ENCODE peak calls at places on chromosomes 6 and 20, in seven cellular contexts. X, Q, O, J, K, Y and R are unnamed samples.

GRCh38 chr20:44606725-44607441 is 24.5 kb downstream of the PKIG start:
- DNase-seq in J (no peak), Y (no peak), O (no peak), X (no peak), K (no peak), Q (no peak), R (no peak)

GRCh38 chr6:141726158-141726557 is 406.6 kb upstream of the GJE1 start:
- DNase-seq in J (no peak), K (no peak), O (no peak), Y (no peak), Q (no peak), X (no peak), R (peak; percentile 22)

GRCh38 chr20:47310729-47311128 is 45.8 kb downstream of the ZMYND8 start:
- DNase-seq in J (no peak), K (no peak), Y (no peak), Q (peak; percentile 14), O (no peak), X (no peak), R (no peak)

GRCh38 chr6:72175936-72176335 is 289.6 kb downstream of the RIMS1 start:
- DNase-seq in X (no peak), K (no peak), O (no peak), Y (no peak), Q (no peak), J (no peak), R (no peak)

GRCh38 chr6:157974341-157974894 is 7.2 kb upstream of the SYNJ2 start:
- DNase-seq in K (no peak), O (no peak), X (no peak), Q (peak; percentile 21), Y (no peak), J (no peak), R (no peak)

GRCh38 chr20:24164360-24164759 is 175.8 kb upstream of the GGTLC1 start:
- DNase-seq in X (peak; percentile 21), K (no peak), J (no peak), Y (no peak), Q (peak; percentile 38), O (peak; percentile 33), R (peak; percentile 71)

GRCh38 chr20:63025534-63026331 is 19.0 kb upstream of the BHLHE23 start:
- DNase-seq in O (peak; percentile 33), X (no peak), K (no peak), Q (peak; percentile 43), Y (peak; percentile 58), J (no peak), R (no peak)

GRCh38 chr6:43803055-43803782 is 33.2 kb downstream of the VEGFA start:
- DNase-seq in K (no peak), X (no peak), Q (peak; percentile 50), Y (no peak), O (no peak), J (no peak), R (no peak)

GRCh38 chr6:44002591-44003344 is 124.5 kb downstream of the MRPL14 start:
- DNase-seq in K (peak; percentile 81), O (peak; percentile 61), Q (peak; percentile 57), J (peak; percentile 81), X (no peak), Y (peak; percentile 49), R (peak; percentile 43)

GRCh38 chr6:3220366-3220765 is 7.1 kb downstream of the TUBB2B start:
- DNase-seq in O (no peak), Q (no peak), J (no peak), X (no peak), K (no peak), Y (no peak), R (no peak)

GRCh38 chr20:58740356-58741308 is 48.0 kb downstream of the NPEPL1 start:
- DNase-seq in K (no peak), J (no peak), Q (no peak), O (no peak), X (no peak), Y (no peak), R (no peak)

GRCh38 chr6:139981810-139982550 is 607.5 kb upstream of the CITED2 start:
- DNase-seq in K (no peak), J (no peak), O (peak; percentile 59), Y (no peak), Q (peak; percentile 32), X (no peak), R (peak; percentile 10)

GRCh38 chr6:142867355-142867801 is 77.6 kb downstream of the HIVEP2 start:
- DNase-seq in O (no peak), K (no peak), X (no peak), Q (no peak), J (no peak), Y (no peak), R (no peak)

GRCh38 chr20:62231292-62231691 is 7.0 kb upstream of the OSBPL2 start:
- DNase-seq in O (no peak), Y (no peak), X (no peak), Q (no peak), J (no peak), K (no peak), R (no peak)

GRCh38 chr6:105069821-105070445 is 109.9 kb downstream of the POPDC3 start:
- DNase-seq in Q (peak; percentile 56), Y (no peak), X (no peak), K (no peak), O (no peak), J (no peak), R (no peak)

GRCh38 chr6:48744948-48745347 is 634.0 kb upstream of the PTCHD4 start:
- DNase-seq in X (no peak), K (no peak), Q (peak; percentile 84), J (no peak), O (no peak), Y (no peak), R (no peak)

GRCh38 chr6:89585156-89585555 is 53.4 kb downstream of the LYRM2 start:
- DNase-seq in J (no peak), K (no peak), Q (no peak), X (no peak), Y (no peak), O (no peak), R (no peak)

GRCh38 chr6:89584539-89584938 is 54.0 kb downstream of the LYRM2 start:
- DNase-seq in Q (no peak), K (no peak), J (no peak), X (no peak), O (no peak), Y (no peak), R (no peak)

GRCh38 chr6:89591745-89592144 is 46.8 kb downstream of the LYRM2 start:
- DNase-seq in K (no peak), Q (no peak), J (no peak), O (no peak), X (no peak), Y (no peak), R (no peak)

GRCh38 chr6:89590133-89590532 is 48.4 kb downstream of the LYRM2 start:
- DNase-seq in X (no peak), O (no peak), Y (no peak), J (no peak), K (no peak), Q (no peak), R (no peak)

GRCh38 chr6:89589297-89590074 is 49.1 kb downstream of the LYRM2 start:
- DNase-seq in J (no peak), Y (no peak), K (no peak), Q (no peak), O (no peak), X (no peak), R (no peak)
- TF ChIP-seq CTCF in J (no peak), Y (no peak), K (no peak), Q (no peak), O (no peak), X (no peak), R (no peak)

GRCh38 chr20:2402271-2402980 is 21.7 kb downstream of the TGM6 start:
- DNase-seq in X (peak; percentile 34), O (no peak), Y (peak; percentile 30), K (no peak), J (peak; percentile 26), Q (peak; percentile 89), R (no peak)
- TF ChIP-seq CTCF in X (peak; percentile 34), O (peak; percentile 48), Y (no peak), K (peak; percentile 8), J (peak; percentile 9), Q (peak; percentile 66), R (peak; percentile 27)

GRCh38 chr20:11786108-11786507 is 131.6 kb upstream of the BTBD3 start:
- DNase-seq in K (no peak), Y (no peak), J (no peak), X (no peak), Q (no peak), O (no peak), R (no peak)
- TF ChIP-seq CTCF in K (no peak), Y (no peak), J (no peak), X (no peak), Q (no peak), O (no peak), R (no peak)

GRCh38 chr20:22861231-22861980 is 173.7 kb upstream of the SSTR4 start:
- DNase-seq in Y (no peak), O (no peak), J (no peak), Q (peak; percentile 63), X (no peak), K (no peak), R (no peak)

GRCh38 chr20:22866757-22867425 is 168.2 kb upstream of the SSTR4 start:
- DNase-seq in O (no peak), Q (peak; percentile 32), K (no peak), J (no peak), Y (no peak), X (no peak), R (no peak)

GRCh38 chr20:22861990-22862389 is 173.1 kb upstream of the SSTR4 start:
- DNase-seq in Q (peak; percentile 45), K (no peak), O (no peak), J (no peak), X (no peak), Y (no peak), R (peak; percentile 36)

GRCh38 chr20:22863881-22864280 is 171.2 kb upstream of the SSTR4 start:
- DNase-seq in Y (no peak), O (no peak), X (no peak), Q (no peak), K (no peak), J (no peak), R (no peak)

DNA sequence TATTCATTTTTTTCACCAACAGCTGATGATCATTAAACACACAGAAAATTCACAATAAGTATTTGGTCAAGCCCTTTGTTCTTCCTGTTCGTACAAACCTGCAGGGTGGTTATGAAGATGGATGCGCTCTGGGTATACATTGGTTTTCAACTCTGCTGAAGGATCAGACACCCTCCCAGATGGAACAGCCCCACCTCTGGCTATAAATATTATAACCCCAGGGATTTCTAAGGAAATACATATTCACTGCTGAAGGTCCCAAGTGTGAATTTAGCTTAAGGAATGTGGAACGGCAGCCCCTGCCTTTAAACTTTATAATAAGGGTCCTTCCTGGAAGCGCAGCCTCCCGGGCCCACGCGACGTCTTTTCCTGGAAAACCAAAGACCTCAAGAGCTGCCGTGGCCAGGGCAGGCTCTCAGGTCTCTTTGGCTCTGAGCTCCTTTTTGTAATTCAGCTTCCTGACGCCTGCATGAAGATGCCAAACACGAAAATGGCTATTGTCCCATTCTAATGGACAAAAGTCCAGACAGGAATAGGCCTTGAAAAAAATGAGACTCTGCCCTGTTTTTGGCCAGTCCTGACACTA is 172.4 kb upstream of the SSTR4 start:
- DNase-seq in J (no peak), O (no peak), Y (no peak), Q (no peak), K (no peak), X (no peak), R (no peak)
- TF ChIP-seq CTCF in J (no peak), O (no peak), Y (no peak), Q (peak; percentile 8), K (no peak), X (no peak), R (no peak)

DNA sequence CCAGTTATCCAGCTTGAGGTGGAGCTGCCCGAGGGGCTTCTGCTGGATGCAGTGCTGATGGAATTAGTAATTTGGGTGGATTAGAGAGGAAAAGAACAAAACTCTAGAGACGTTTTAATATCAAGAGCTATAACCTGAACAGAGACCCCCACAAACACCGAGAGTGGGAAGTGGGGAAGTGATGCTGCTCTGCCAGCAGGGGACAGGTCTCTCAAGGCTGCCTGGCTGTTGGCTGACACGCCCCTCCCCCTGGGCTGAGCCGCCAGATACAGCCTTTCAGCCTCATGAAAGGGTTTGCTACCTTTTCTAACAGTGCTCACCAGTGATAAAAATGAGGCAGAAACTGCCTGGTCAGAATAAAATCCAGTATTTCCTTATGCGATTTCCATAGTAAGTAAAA is 9.6 kb downstream of the LEMD2 start:
- DNase-seq in K (no peak), X (no peak), Q (no peak), O (peak; percentile 67), Y (no peak), J (no peak), R (peak; percentile 56)
- TF ChIP-seq CTCF in K (no peak), X (peak; percentile 11), Q (no peak), O (peak; percentile 78), Y (no peak), J (no peak), R (peak; percentile 43)